ENCODE peak calls at places on chromosomes 2 and 18, in six cellular contexts. B is stimulated activated CD4-positive, alpha-beta T cell treated with anti-CD3 and anti-CD28 coated beads, Interleukin-4, amount 100 ng/mL, for 24 hours; U is HuH-7.5; Z is epithelial cell of esophagus; M is CD4-positive, alpha-beta memory T cell; V is tibial artery. E is an unnamed sample.

GRCh38 chr2:200737585-200737984 is 74.1 kb upstream of the BZW1 start:
- DNase-seq in B (no peak), U (no peak), Z (no peak), M (no peak), V (no peak), E (no peak)

GRCh38 chr2:1633092-1633721 is 111.1 kb downstream of the PXDN start:
- DNase-seq in B (no peak), U (no peak), Z (peak; percentile 51), M (no peak), V (no peak), E (peak; percentile 53)

GRCh38 chr2:59604143-59604542 is 949.3 kb downstream of the BCL11A start:
- DNase-seq in B (no peak), U (no peak), Z (no peak), M (no peak), V (no peak), E (no peak)

GRCh38 chr18:7038330-7038846 is 79.2 kb downstream of the LAMA1 start:
- DNase-seq in B (no peak), U (no peak), Z (peak; percentile 99), M (no peak), V (peak; percentile 94), E (peak; percentile 93)

GRCh38 chr2:132632000-132632649 is 37.9 kb downstream of the LYPD1 start:
- DNase-seq in B (no peak), U (peak; percentile 30), Z (no peak), M (no peak), V (no peak), E (peak; percentile 72)

GRCh38 chr2:45918816-45919655 is 267.6 kb downstream of the PRKCE start:
- DNase-seq in B (no peak), U (no peak), Z (no peak), M (no peak), V (no peak), E (no peak)

GRCh38 chr2:10659898-10660568 is 29.7 kb downstream of the NOL10 start:
- DNase-seq in B (peak; percentile 40), U (peak; percentile 46), Z (peak; percentile 57), M (no peak), V (no peak), E (peak; percentile 76)

GRCh38 chr2:233065954-233066470 is 5.9 kb downstream of the INPP5D start:
- DNase-seq in B (no peak), U (no peak), Z (no peak), M (no peak), V (no peak), E (no peak)

GRCh38 chr2:152743004-152743403 is 24.6 kb downstream of the ARL6IP6 start:
- DNase-seq in B (no peak), U (peak; percentile 18), Z (peak; percentile 42), M (no peak), V (no peak), E (no peak)

GRCh38 chr2:40625849-40626248 is 174.0 kb upstream of the SLC8A1 start:
- DNase-seq in B (no peak), U (no peak), Z (peak; percentile 84), M (no peak), V (no peak), E (no peak)

E was measured in Caco-2.